ENCODE peak calls at places on chromosomes 5 and 9, in eight cellular contexts. O is GM23248; R is CD8-positive, alpha-beta T cell; W is small intestine; Z is transverse colon; J is AG09309; H is colonic mucosa; S is HL-60. B is an unnamed sample.

GRCh38 chr5:9361835-9362234 is 184.0 kb downstream of the SEMA5A start:
- DNase-seq in J (no peak), W (peak), O (peak), R (no peak), Z (peak), H (peak), S (peak), B (peak)

GRCh38 chr5:141692919-141693848 is 11.2 kb upstream of the ARAP3 start:
- DNase-seq in H (no peak), O (peak), W (peak), J (no peak), S (no peak), R (peak), Z (no peak), B (no peak)

GRCh38 chr5:75670571-75670970 is 46.7 kb downstream of the POC5 start:
- DNase-seq in W (no peak), S (no peak), J (no peak), R (no peak), H (no peak), O (no peak), Z (no peak), B (no peak)

GRCh38 chr9:9998491-9999287 is 614.1 kb downstream of the PTPRD start:
- DNase-seq in O (peak), W (no peak), R (no peak), J (no peak), H (no peak), Z (no peak), S (no peak), B (no peak)

GRCh38 chr5:127612441-127613141 is 36.3 kb upstream of the CTXN3 start:
- DNase-seq in R (no peak), W (peak), J (no peak), S (no peak), H (no peak), O (no peak), Z (no peak), B (no peak)

GRCh38 chr5:139272471-139273321 is 20.8 kb upstream of the MATR3 start:
- DNase-seq in O (peak), H (peak), W (peak), Z (peak), S (peak), J (peak), R (peak), B (no peak)

GRCh38 chr9:87236546-87236945 is 261.1 kb upstream of the DAPK1 start:
- DNase-seq in Z (no peak), J (no peak), H (no peak), O (peak), S (no peak), R (no peak), W (no peak), B (no peak)

GRCh38 chr5:66864240-66864884 is 268.2 kb downstream of the MAST4 start:
- DNase-seq in W (peak), R (no peak), Z (no peak), J (peak), O (peak), H (no peak), S (no peak), B (peak)

GRCh38 chr5:10222326-10222725 is 27.4 kb downstream of the ATPSCKMT start:
- DNase-seq in S (no peak), J (no peak), Z (no peak), R (no peak), W (no peak), H (no peak), O (no peak), B (no peak)

DNA sequence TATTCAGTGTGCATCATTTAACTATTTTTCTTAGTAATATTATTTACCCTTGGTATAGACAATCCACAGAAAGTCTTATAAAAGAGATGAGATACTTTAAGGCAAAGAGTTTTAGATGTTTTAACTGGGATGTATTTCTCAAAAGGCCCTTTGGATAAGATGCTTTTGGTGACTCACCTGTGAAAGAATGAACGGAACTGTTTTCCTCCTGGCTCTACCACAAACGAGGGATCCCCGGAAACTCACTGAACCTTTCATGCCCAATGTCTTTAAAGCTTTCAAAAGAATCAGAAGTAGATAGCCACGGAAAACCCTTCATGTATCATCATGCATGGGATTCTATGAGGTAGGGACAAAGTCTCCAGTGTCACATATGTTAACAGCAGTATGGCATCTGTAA is 1.6 kb downstream of the ZNF782 start:
- DNase-seq in Z (no peak), S (no peak), R (no peak), W (no peak), J (no peak), H (no peak), O (no peak), B (no peak)
- H3K4me3 ChIP-seq in Z (no peak), S (no peak), R (no peak), W (no peak), J (no peak), H (no peak), O (peak), B (no peak)

GRCh38 chr9:115115924-115116323 is 2.0 kb downstream of the TNC start:
- DNase-seq in Z (no peak), W (no peak), H (no peak), S (no peak), O (peak), J (no peak), R (no peak), B (no peak)
- H3K4me3 ChIP-seq in Z (peak), W (no peak), H (no peak), S (no peak), O (peak), J (peak), R (no peak), B (no peak)

DNA sequence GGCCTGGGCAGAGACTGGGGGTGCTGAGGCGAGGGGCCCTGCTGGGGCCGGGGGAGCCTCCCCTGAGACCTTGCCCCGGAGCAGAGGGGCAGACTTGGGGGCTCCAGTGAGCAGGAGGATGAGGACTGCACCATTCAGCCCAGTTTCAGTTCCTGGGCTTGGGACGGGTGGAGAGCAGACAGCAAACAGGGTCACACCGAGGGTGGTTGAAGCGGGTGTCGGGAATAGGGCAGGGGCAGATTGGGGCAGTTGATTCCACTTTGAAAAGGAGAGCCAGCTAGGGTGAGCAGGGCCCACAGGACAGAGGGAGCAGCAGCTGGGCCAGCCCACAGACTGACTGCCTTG is 4.5 kb downstream of the GRK6 start:
- DNase-seq in J (no peak), S (no peak), H (no peak), O (no peak), R (peak), W (no peak), Z (no peak), B (no peak)
- H3K4me3 ChIP-seq in J (no peak), S (no peak), H (no peak), O (no peak), R (peak), W (no peak), Z (no peak), B (no peak)

GRCh38 chr5:77627869-77628674 is 10.4 kb downstream of the OTP start:
- DNase-seq in Z (no peak), J (no peak), W (no peak), S (no peak), H (no peak), O (no peak), R (no peak), B (no peak)
- H3K4me3 ChIP-seq in Z (no peak), J (no peak), W (no peak), S (no peak), H (no peak), O (no peak), R (no peak), B (peak)

GRCh38 chr5:175443514-175444059 is 395 bp downstream of the DRD1 start:
- DNase-seq in R (no peak), Z (no peak), W (no peak), O (peak), J (no peak), S (no peak), H (no peak), B (no peak)

GRCh38 chr5:175447571-175447970 is 3.6 kb upstream of the DRD1 start:
- DNase-seq in S (no peak), J (no peak), H (no peak), O (no peak), Z (no peak), W (no peak), R (no peak), B (no peak)

GRCh38 chr5:175448276-175448675 is 4.3 kb upstream of the DRD1 start:
- DNase-seq in S (no peak), Z (no peak), O (no peak), J (no peak), W (no peak), H (no peak), R (no peak), B (no peak)

GRCh38 chr5:175444905-175445456 is 999 bp upstream of the DRD1 start:
- DNase-seq in R (no peak), H (no peak), J (no peak), Z (no peak), O (no peak), W (no peak), S (no peak), B (no peak)

GRCh38 chr5:175444060-175444904 is at the start of gene DRD1:
- DNase-seq in S (no peak), W (peak), J (no peak), R (peak), O (peak), H (peak), Z (peak), B (peak)
- H3K4me3 ChIP-seq in S (no peak), W (peak), J (peak), R (peak), O (peak), H (peak), Z (peak), B (peak)

GRCh38 chr5:173232499-173233346 is 2.3 kb downstream of the NKX2-5 start:
- DNase-seq in R (no peak), O (peak), H (no peak), Z (no peak), W (no peak), J (no peak), S (no peak), B (no peak)

GRCh38 chr5:173231996-173232498 is 3.0 kb downstream of the NKX2-5 start:
- DNase-seq in R (no peak), J (no peak), W (no peak), H (no peak), Z (no peak), S (no peak), O (no peak), B (no peak)

GRCh38 chr5:173231381-173231766 is 3.6 kb downstream of the NKX2-5 start:
- DNase-seq in O (no peak), Z (no peak), W (no peak), R (no peak), H (no peak), S (no peak), J (no peak), B (no peak)

GRCh38 chr5:173234129-173234793 is 745 bp downstream of the NKX2-5 start:
- DNase-seq in W (no peak), H (no peak), J (no peak), R (no peak), Z (no peak), S (no peak), O (no peak), B (no peak)

GRCh38 chr5:173233347-173234128 is 1.5 kb downstream of the NKX2-5 start:
- DNase-seq in Z (no peak), W (no peak), S (no peak), R (no peak), J (no peak), O (no peak), H (no peak), B (no peak)
- H3K4me3 ChIP-seq in Z (peak), W (no peak), S (no peak), R (no peak), J (no peak), O (peak), H (no peak), B (no peak)

GRCh38 chr9:16773116-16773515 is 97.4 kb downstream of the BNC2 start:
- DNase-seq in J (no peak), O (no peak), S (no peak), Z (no peak), R (no peak), W (no peak), H (no peak), B (no peak)

GRCh38 chr9:16773617-16774016 is 96.9 kb downstream of the BNC2 start:
- DNase-seq in W (no peak), R (no peak), S (no peak), H (no peak), O (no peak), Z (no peak), J (no peak), B (no peak)

GRCh38 chr9:16771352-16771751 is 99.1 kb downstream of the BNC2 start:
- DNase-seq in O (peak), S (no peak), R (no peak), Z (no peak), H (no peak), W (no peak), J (no peak), B (no peak)

GRCh38 chr9:16769291-16769690 is 101.2 kb downstream of the BNC2 start:
- DNase-seq in R (no peak), Z (no peak), J (no peak), W (no peak), O (no peak), H (no peak), S (no peak), B (no peak)

DNA sequence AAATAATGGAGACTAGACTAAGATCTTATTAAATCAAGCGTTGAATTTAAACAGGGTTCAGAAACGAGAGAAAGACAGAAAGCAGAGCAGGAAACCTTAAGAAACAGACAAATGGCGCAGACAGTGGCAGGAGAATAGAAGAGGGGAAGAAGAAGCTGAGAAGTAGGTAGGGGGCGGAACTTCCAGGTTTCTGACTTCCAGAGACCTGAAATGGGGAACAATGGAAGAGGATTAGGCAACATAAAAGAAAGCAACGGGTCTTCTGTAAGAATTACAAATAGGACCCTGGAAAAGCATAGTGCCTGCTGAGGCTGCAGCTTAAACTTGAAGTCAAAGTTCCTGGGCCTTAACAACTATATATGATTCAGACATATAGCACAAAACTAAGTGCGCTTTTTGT is 101.7 kb downstream of the BNC2 start:
- DNase-seq in H (no peak), Z (no peak), S (no peak), W (no peak), J (no peak), R (no peak), O (no peak), B (no peak)
- H3K4me3 ChIP-seq in H (no peak), Z (no peak), S (no peak), W (no peak), J (no peak), R (no peak), O (no peak), B (no peak)

B was measured in testis.